ENCODE peak calls at places on chromosomes 7 and 10, in ten cellular contexts. One of them, this sample, is unnamed. For H3K4me1, the result is how much of the 10 kb centered on the place peaks cover.

GRCh38 chr10:70374775-70375614 is 7.4 kb downstream of the LRRC20 start:
- DNase-seq in neural progenitor cell: no peak
- DNase-seq in suprapubic skin: no peak
- DNase-seq in left ventricle myocardium inferior: no peak
- DNase-seq in psoas muscle: no peak
- DNase-seq in A549: no peak
- DNase-seq in stomach: no peak
- DNase-seq in pancreas: no peak
- DNase-seq in ovary: no peak
- DNase-seq in OCI-LY7: no peak
- DNase-seq in this sample: no peak

GRCh38 chr7:10739401-10739800 is 234.3 kb upstream of the PHF14 start:
- DNase-seq in left ventricle myocardium inferior: no peak
- DNase-seq in pancreas: no peak
- DNase-seq in neural progenitor cell: no peak
- DNase-seq in A549: no peak
- DNase-seq in OCI-LY7: no peak
- DNase-seq in ovary: no peak
- DNase-seq in stomach: no peak
- DNase-seq in psoas muscle: no peak
- DNase-seq in suprapubic skin: no peak
- DNase-seq in this sample: no peak

GRCh38 chr10:92123031-92123450 is 167.8 kb downstream of the CPEB3 start:
- DNase-seq in psoas muscle: no peak
- DNase-seq in neural progenitor cell: no peak
- DNase-seq in ovary: peak
- DNase-seq in left ventricle myocardium inferior: no peak
- DNase-seq in pancreas: peak
- DNase-seq in stomach: peak
- DNase-seq in OCI-LY7: no peak
- DNase-seq in suprapubic skin: no peak
- DNase-seq in A549: no peak
- DNase-seq in this sample: peak

GRCh38 chr10:104045151-104046089 is 40.3 kb downstream of the COL17A1 start:
- DNase-seq in left ventricle myocardium inferior: no peak
- DNase-seq in A549: peak
- DNase-seq in neural progenitor cell: peak
- DNase-seq in psoas muscle: no peak
- DNase-seq in stomach: peak
- DNase-seq in OCI-LY7: no peak
- DNase-seq in suprapubic skin: no peak
- DNase-seq in ovary: peak
- DNase-seq in pancreas: no peak
- DNase-seq in this sample: peak

GRCh38 chr7:129401228-129401967 is 32.8 kb upstream of the STRIP2 start:
- DNase-seq in stomach: no peak
- DNase-seq in suprapubic skin: no peak
- DNase-seq in psoas muscle: no peak
- DNase-seq in A549: no peak
- DNase-seq in neural progenitor cell: no peak
- DNase-seq in left ventricle myocardium inferior: no peak
- DNase-seq in pancreas: no peak
- DNase-seq in ovary: no peak
- DNase-seq in OCI-LY7: no peak
- DNase-seq in this sample: no peak

GRCh38 chr10:127017406-127018297 is 112.4 kb downstream of the DOCK1 start:
- DNase-seq in suprapubic skin: peak
- DNase-seq in pancreas: no peak
- DNase-seq in psoas muscle: no peak
- DNase-seq in ovary: no peak
- DNase-seq in OCI-LY7: no peak
- DNase-seq in A549: no peak
- DNase-seq in stomach: no peak
- DNase-seq in left ventricle myocardium inferior: no peak
- DNase-seq in neural progenitor cell: no peak
- DNase-seq in this sample: no peak

GRCh38 chr7:159083698-159084068 is 61.0 kb downstream of the VIPR2 start:
- DNase-seq in OCI-LY7: no peak
- DNase-seq in pancreas: no peak
- DNase-seq in psoas muscle: no peak
- DNase-seq in stomach: no peak
- DNase-seq in suprapubic skin: no peak
- DNase-seq in neural progenitor cell: no peak
- DNase-seq in ovary: peak
- DNase-seq in left ventricle myocardium inferior: no peak
- DNase-seq in A549: no peak
- DNase-seq in this sample: no peak

GRCh38 chr10:91208645-91209044 is 11.8 kb upstream of the PCGF5 start:
- DNase-seq in A549: no peak
- DNase-seq in left ventricle myocardium inferior: no peak
- DNase-seq in neural progenitor cell: no peak
- DNase-seq in ovary: no peak
- DNase-seq in OCI-LY7: no peak
- DNase-seq in pancreas: no peak
- DNase-seq in stomach: no peak
- DNase-seq in suprapubic skin: no peak
- DNase-seq in psoas muscle: no peak
- DNase-seq in this sample: no peak

GRCh38 chr7:128827971-128828711 is 2.1 kb upstream of the FLNC start:
- DNase-seq in ovary: no peak
- DNase-seq in suprapubic skin: no peak
- DNase-seq in stomach: no peak
- DNase-seq in A549: no peak
- DNase-seq in neural progenitor cell: peak
- DNase-seq in psoas muscle: peak
- DNase-seq in pancreas: no peak
- DNase-seq in OCI-LY7: no peak
- DNase-seq in left ventricle myocardium inferior: peak
- DNase-seq in this sample: no peak

GRCh38 chr10:31467791-31468535 is 148.9 kb downstream of the ZEB1 start:
- DNase-seq in A549: no peak
- DNase-seq in ovary: no peak
- DNase-seq in left ventricle myocardium inferior: no peak
- DNase-seq in suprapubic skin: no peak
- DNase-seq in OCI-LY7: peak
- DNase-seq in pancreas: peak
- DNase-seq in stomach: peak
- DNase-seq in neural progenitor cell: peak
- DNase-seq in psoas muscle: peak
- DNase-seq in this sample: no peak

GRCh38 chr7:16084875-16085274 is 336.5 kb downstream of the CRPPA start:
- DNase-seq in A549: no peak
- DNase-seq in psoas muscle: no peak
- DNase-seq in left ventricle myocardium inferior: no peak
- DNase-seq in OCI-LY7: no peak
- DNase-seq in suprapubic skin: no peak
- DNase-seq in neural progenitor cell: no peak
- DNase-seq in stomach: no peak
- DNase-seq in pancreas: no peak
- DNase-seq in ovary: no peak
- DNase-seq in this sample: no peak

GRCh38 chr7:16080131-16080530 is 341.2 kb downstream of the CRPPA start:
- DNase-seq in left ventricle myocardium inferior: no peak
- DNase-seq in suprapubic skin: no peak
- DNase-seq in pancreas: no peak
- DNase-seq in neural progenitor cell: no peak
- DNase-seq in psoas muscle: no peak
- DNase-seq in stomach: no peak
- DNase-seq in A549: no peak
- DNase-seq in ovary: no peak
- DNase-seq in OCI-LY7: no peak
- DNase-seq in this sample: no peak

GRCh38 chr7:16086743-16087142 is 334.6 kb downstream of the CRPPA start:
- DNase-seq in neural progenitor cell: no peak
- DNase-seq in A549: no peak
- DNase-seq in OCI-LY7: no peak
- DNase-seq in psoas muscle: no peak
- DNase-seq in left ventricle myocardium inferior: no peak
- DNase-seq in ovary: no peak
- DNase-seq in pancreas: no peak
- DNase-seq in suprapubic skin: no peak
- DNase-seq in stomach: no peak
- DNase-seq in this sample: no peak

GRCh38 chr7:16084370-16084769 is 337.0 kb downstream of the CRPPA start:
- DNase-seq in suprapubic skin: no peak
- DNase-seq in stomach: no peak
- DNase-seq in ovary: no peak
- DNase-seq in neural progenitor cell: no peak
- DNase-seq in pancreas: no peak
- DNase-seq in A549: no peak
- DNase-seq in OCI-LY7: no peak
- DNase-seq in psoas muscle: no peak
- DNase-seq in left ventricle myocardium inferior: no peak
- DNase-seq in this sample: no peak

DNA sequence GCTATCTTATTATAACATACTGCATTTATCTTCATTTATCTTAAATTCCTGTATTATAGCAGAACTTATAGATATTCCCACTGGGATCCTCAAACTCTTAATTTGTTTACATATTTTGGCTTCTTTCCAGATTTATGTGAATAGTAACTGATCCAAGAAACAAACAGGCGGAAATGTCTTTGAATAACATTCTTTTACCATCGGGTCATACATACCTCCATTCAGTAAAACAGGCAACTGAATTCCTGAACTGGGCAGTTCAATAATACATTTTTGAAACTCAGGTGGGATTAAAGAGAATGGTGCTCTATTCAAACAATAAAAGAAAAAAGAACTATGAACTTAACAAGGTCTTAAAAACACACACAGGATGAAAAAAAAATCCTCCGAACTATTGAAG is 337.4 kb downstream of the CRPPA start:
- DNase-seq in OCI-LY7: no peak
- DNase-seq in stomach: no peak
- DNase-seq in pancreas: no peak
- DNase-seq in left ventricle myocardium inferior: no peak
- DNase-seq in A549: peak
- DNase-seq in psoas muscle: no peak
- DNase-seq in ovary: no peak
- DNase-seq in neural progenitor cell: no peak
- DNase-seq in suprapubic skin: no peak
- DNase-seq in this sample: no peak
- H3K4me1 ChIP-seq in OCI-LY7: under half
- H3K4me1 ChIP-seq in stomach: under half
- H3K4me1 ChIP-seq in pancreas: under half
- H3K4me1 ChIP-seq in left ventricle myocardium inferior: under half
- H3K4me1 ChIP-seq in A549: under half
- H3K4me1 ChIP-seq in psoas muscle: under half
- H3K4me1 ChIP-seq in ovary: under half
- H3K4me1 ChIP-seq in neural progenitor cell: under half
- H3K4me1 ChIP-seq in suprapubic skin: under half
- H3K4me1 ChIP-seq in this sample: under half

DNA sequence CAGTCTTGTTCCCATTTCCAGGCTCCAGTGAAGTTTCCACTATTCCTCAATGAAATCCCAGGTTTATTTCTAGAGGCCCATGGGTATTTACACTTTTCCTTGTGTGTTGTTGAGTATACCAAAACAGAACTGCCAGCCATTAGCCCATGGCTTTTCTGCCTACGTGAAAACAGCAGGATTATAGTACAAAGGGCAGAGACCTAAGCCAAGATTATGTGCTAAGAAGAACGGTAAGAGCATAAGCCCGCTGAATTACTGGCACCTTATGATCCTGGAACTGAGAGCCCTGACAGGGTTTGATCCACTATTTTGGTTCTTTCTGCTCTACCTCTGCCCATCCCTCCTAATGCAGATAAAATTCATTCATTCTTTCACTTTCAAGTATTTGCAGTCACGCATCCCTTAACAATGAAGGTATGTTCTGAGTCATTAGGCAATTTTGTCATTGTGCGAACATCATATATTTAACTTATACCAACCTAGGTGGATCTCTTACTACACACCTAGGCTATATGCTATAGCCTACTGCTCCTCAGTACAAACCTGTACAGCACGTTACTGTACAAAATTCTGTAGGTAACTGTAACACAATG is 16.0 kb downstream of the SEMA3C start:
- DNase-seq in suprapubic skin: no peak
- DNase-seq in OCI-LY7: no peak
- DNase-seq in ovary: no peak
- DNase-seq in neural progenitor cell: no peak
- DNase-seq in stomach: no peak
- DNase-seq in A549: no peak
- DNase-seq in psoas muscle: no peak
- DNase-seq in pancreas: no peak
- DNase-seq in left ventricle myocardium inferior: no peak
- DNase-seq in this sample: no peak
- H3K4me3 ChIP-seq in suprapubic skin: no peak
- H3K4me3 ChIP-seq in OCI-LY7: no peak
- H3K4me3 ChIP-seq in ovary: no peak
- H3K4me3 ChIP-seq in neural progenitor cell: no peak
- H3K4me3 ChIP-seq in stomach: no peak
- H3K4me3 ChIP-seq in A549: no peak
- H3K4me3 ChIP-seq in psoas muscle: no peak
- H3K4me3 ChIP-seq in pancreas: no peak
- H3K4me3 ChIP-seq in left ventricle myocardium inferior: no peak
- H3K4me3 ChIP-seq in this sample: no peak

DNA sequence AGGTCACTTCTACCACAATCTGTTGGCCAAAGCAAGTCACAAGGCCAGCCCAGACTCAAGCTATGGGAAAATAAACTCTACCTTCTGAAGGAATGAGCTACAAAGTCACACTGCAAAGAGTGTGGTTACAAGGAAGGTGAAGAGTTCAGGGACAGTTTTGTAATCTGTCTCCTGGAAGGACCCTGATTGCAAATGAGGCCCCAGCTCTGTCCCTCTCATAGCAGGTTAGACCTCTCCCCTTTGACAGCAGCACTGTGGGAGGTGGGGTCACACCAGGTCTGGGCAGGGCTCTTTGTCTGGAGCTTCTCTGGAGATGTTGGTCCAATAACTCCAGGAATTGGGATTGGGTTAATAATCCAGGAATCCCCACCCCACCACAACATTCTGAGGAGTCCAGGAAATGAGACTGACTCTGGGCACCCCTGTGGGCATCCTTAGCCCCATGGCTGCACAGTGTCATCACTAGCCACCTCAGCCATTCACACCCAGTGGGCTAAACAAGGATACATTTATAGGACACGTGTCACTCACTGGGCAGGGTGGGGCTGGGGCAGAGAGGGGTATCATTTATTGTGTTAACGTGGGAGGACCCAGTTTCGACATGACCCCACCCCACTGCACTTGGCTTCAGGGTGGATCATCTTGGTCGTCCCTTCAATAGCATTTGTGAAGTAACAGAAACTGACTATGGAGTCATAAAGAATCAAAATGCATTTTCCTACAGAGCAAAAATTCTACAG is 23.7 kb upstream of the C10orf105 start:
- DNase-seq in neural progenitor cell: no peak
- DNase-seq in OCI-LY7: no peak
- DNase-seq in stomach: no peak
- DNase-seq in psoas muscle: no peak
- DNase-seq in ovary: no peak
- DNase-seq in pancreas: no peak
- DNase-seq in left ventricle myocardium inferior: no peak
- DNase-seq in A549: no peak
- DNase-seq in suprapubic skin: no peak
- DNase-seq in this sample: no peak
- TF ChIP-seq CTCF in neural progenitor cell: no peak
- TF ChIP-seq CTCF in OCI-LY7: no peak
- TF ChIP-seq CTCF in stomach: no peak
- TF ChIP-seq CTCF in psoas muscle: no peak
- TF ChIP-seq CTCF in ovary: no peak
- TF ChIP-seq CTCF in pancreas: no peak
- TF ChIP-seq CTCF in left ventricle myocardium inferior: no peak
- TF ChIP-seq CTCF in A549: no peak
- TF ChIP-seq CTCF in suprapubic skin: no peak
- TF ChIP-seq CTCF in this sample: no peak

GRCh38 chr10:132319853-132320669 is 11.9 kb upstream of the LRRC27 start:
- DNase-seq in left ventricle myocardium inferior: no peak
- DNase-seq in A549: peak
- DNase-seq in suprapubic skin: no peak
- DNase-seq in ovary: no peak
- DNase-seq in stomach: no peak
- DNase-seq in neural progenitor cell: no peak
- DNase-seq in OCI-LY7: no peak
- DNase-seq in psoas muscle: no peak
- DNase-seq in pancreas: no peak
- DNase-seq in this sample: no peak
- H3K4me1 ChIP-seq in left ventricle myocardium inferior: under half
- H3K4me1 ChIP-seq in A549: half or more
- H3K4me1 ChIP-seq in suprapubic skin: under half
- H3K4me1 ChIP-seq in ovary: under half
- H3K4me1 ChIP-seq in stomach: under half
- H3K4me1 ChIP-seq in neural progenitor cell: under half
- H3K4me1 ChIP-seq in OCI-LY7: under half
- H3K4me1 ChIP-seq in psoas muscle: under half
- H3K4me1 ChIP-seq in pancreas: under half
- H3K4me1 ChIP-seq in this sample: under half

This sample was measured in colonic mucosa.